ENCODE peak calls at places on chromosomes 2 and 18, in four cellular contexts. One of them, this sample, is unnamed.

GRCh38 chr18:10032331-10032979 is 118.6 kb downstream of the VAPA start:
- DNase-seq in NAMALWA: no peak
- DNase-seq in AG04450: no peak
- DNase-seq in EL: no peak
- DNase-seq in this sample: peak; percentile 31

GRCh38 chr2:10538224-10538894 is 90.2 kb upstream of the ODC1 start:
- DNase-seq in NAMALWA: no peak
- DNase-seq in AG04450: no peak
- DNase-seq in EL: peak; percentile 78
- DNase-seq in this sample: no peak

GRCh38 chr18:25295624-25296138 is 56.3 kb downstream of the ZNF521 start:
- DNase-seq in NAMALWA: no peak
- DNase-seq in AG04450: no peak
- DNase-seq in EL: no peak
- DNase-seq in this sample: no peak

GRCh38 chr2:66271777-66272176 is 163.1 kb upstream of the MEIS1 start:
- DNase-seq in NAMALWA: no peak
- DNase-seq in AG04450: no peak
- DNase-seq in EL: no peak
- DNase-seq in this sample: no peak

GRCh38 chr2:239461551-239462515 is 61.0 kb upstream of the HDAC4 start:
- DNase-seq in NAMALWA: no peak
- DNase-seq in AG04450: no peak
- DNase-seq in EL: no peak
- DNase-seq in this sample: no peak

GRCh38 chr2:218992703-218993344 is 398 bp downstream of the CRYBA2 start:
- DNase-seq in NAMALWA: no peak
- DNase-seq in AG04450: no peak
- DNase-seq in EL: no peak
- DNase-seq in this sample: no peak

GRCh38 chr2:237866119-237866621 is 6.7 kb downstream of the RAMP1 start:
- DNase-seq in NAMALWA: no peak
- DNase-seq in AG04450: no peak
- DNase-seq in EL: peak; percentile 65
- DNase-seq in this sample: no peak

GRCh38 chr2:150850641-150851040 is 363.2 kb upstream of the RND3 start:
- DNase-seq in NAMALWA: no peak
- DNase-seq in AG04450: no peak
- DNase-seq in EL: no peak
- DNase-seq in this sample: no peak

GRCh38 chr18:63725682-63726480 is 23.1 kb downstream of the SERPINB11 start:
- DNase-seq in NAMALWA: no peak
- DNase-seq in AG04450: no peak
- DNase-seq in EL: no peak
- DNase-seq in this sample: no peak

GRCh38 chr2:19848029-19848750 is 53.6 kb downstream of the TTC32 start:
- DNase-seq in NAMALWA: no peak
- DNase-seq in AG04450: no peak
- DNase-seq in EL: no peak
- DNase-seq in this sample: no peak

GRCh38 chr2:20130821-20131645 is 79.6 kb upstream of the LAPTM4A start:
- DNase-seq in NAMALWA: no peak
- DNase-seq in AG04450: no peak
- DNase-seq in EL: peak; percentile 22
- DNase-seq in this sample: no peak

GRCh38 chr2:168992591-168993349 is 38.4 kb downstream of the ABCB11 start:
- DNase-seq in NAMALWA: no peak
- DNase-seq in AG04450: no peak
- DNase-seq in EL: peak; percentile 48
- DNase-seq in this sample: peak; percentile 58

GRCh38 chr2:184047536-184047935 is 550.8 kb upstream of the ZNF804A start:
- DNase-seq in NAMALWA: no peak
- DNase-seq in AG04450: no peak
- DNase-seq in EL: no peak
- DNase-seq in this sample: no peak

GRCh38 chr2:15706424-15706823 is 114.8 kb downstream of the DDX1 start:
- DNase-seq in NAMALWA: no peak
- DNase-seq in AG04450: no peak
- DNase-seq in EL: no peak
- DNase-seq in this sample: no peak

GRCh38 chr2:189683348-189683747 is 8.9 kb downstream of the ANKAR start:
- DNase-seq in NAMALWA: no peak
- DNase-seq in AG04450: no peak
- DNase-seq in EL: no peak
- DNase-seq in this sample: no peak

GRCh38 chr18:75203456-75204261 is 5.3 kb downstream of the PTGR3 start:
- DNase-seq in NAMALWA: no peak
- DNase-seq in AG04450: no peak
- DNase-seq in EL: peak; percentile 78
- DNase-seq in this sample: no peak

GRCh38 chr18:78642561-78643398 is 336.8 kb upstream of the SALL3 start:
- DNase-seq in NAMALWA: peak; percentile 87
- DNase-seq in AG04450: no peak
- DNase-seq in EL: no peak
- DNase-seq in this sample: no peak

This sample was measured in dermis microvascular lymphatic vessel endothelial cell.